ENCODE peak calls at places on chromosomes 13 and 19, in ten cellular contexts. Z is heart right ventricle; K is sciatic nerve; U is activated T-cell treated with anti-CD3 and anti-CD28 coated beads, Interleukin-2, amount 50 U/mL, for 4 hours; L is B cell; I is left lung; G is GM12878; H is omental fat pad; T is stimulated activated effector memory CD8-positive, alpha-beta T cell treated with anti-CD3 and anti-CD28 coated beads, Interleukin-12 subunit alpha, Interleukin-12 subunit beta, amount 100 ng/mL, for 72 hours; N is activated CD8-positive, alpha-beta T cell treated with anti-CD3 and anti-CD28 coated beads for 36 hours. E is an unnamed sample.

GRCh38 chr19:45097776-45098520 is 5.0 kb downstream of the PPP1R37 start:
- ATAC-seq in Z (peak), K (peak), U (no peak), L (no peak), I (peak), G (no peak), H (peak), T (no peak), N (no peak), E (no peak)

GRCh38 chr19:38669532-38669931 is 22.1 kb downstream of the ACTN4 start:
- ATAC-seq in Z (no peak), K (no peak), U (peak), L (no peak), I (no peak), G (no peak), H (no peak), T (peak), N (no peak), E (peak)

GRCh38 chr13:31225998-31226675 is 26.4 kb downstream of the B3GLCT start:
- ATAC-seq in Z (peak), K (no peak), U (no peak), L (no peak), I (no peak), G (no peak), H (no peak), T (no peak), N (no peak), E (no peak)

GRCh38 chr19:16198363-16198636 is 589 bp downstream of the AP1M1 start:
- ATAC-seq in Z (no peak), K (no peak), U (no peak), L (no peak), I (peak), G (peak), H (no peak), T (no peak), N (no peak), E (no peak)

GRCh38 chr19:13078897-13079541 is 23.6 kb downstream of the LYL1 start:
- ATAC-seq in Z (peak), K (no peak), U (no peak), L (no peak), I (peak), G (no peak), H (peak), T (no peak), N (no peak), E (no peak)

GRCh38 chr13:39374741-39375189 is 228.2 kb downstream of the LHFPL6 start:
- ATAC-seq in Z (no peak), K (no peak), U (no peak), L (no peak), I (no peak), G (no peak), H (peak), T (no peak), N (no peak), E (no peak)

GRCh38 chr19:33902802-33903488 is 106.3 kb downstream of the KCTD15 start:
- ATAC-seq in Z (no peak), K (no peak), U (no peak), L (no peak), I (no peak), G (no peak), H (no peak), T (no peak), N (no peak), E (no peak)

GRCh38 chr13:62432295-62432694 is 1016.6 kb upstream of the PCDH20 start:
- ATAC-seq in Z (no peak), K (no peak), U (no peak), L (no peak), I (no peak), G (no peak), H (no peak), T (no peak), N (no peak), E (no peak)

GRCh38 chr13:31929031-31929770 is 102.4 kb upstream of the FRY start:
- ATAC-seq in Z (no peak), K (no peak), U (no peak), L (no peak), I (no peak), G (no peak), H (no peak), T (no peak), N (no peak), E (no peak)

GRCh38 chr19:9945319-9945966 is 9.1 kb upstream of the OLFM2 start:
- ATAC-seq in Z (peak), K (peak), U (no peak), L (no peak), I (peak), G (no peak), H (peak), T (no peak), N (no peak), E (peak)

GRCh38 chr19:34996978-34997640 is 3.0 kb upstream of the GRAMD1A start:
- ATAC-seq in Z (no peak), K (no peak), U (no peak), L (no peak), I (no peak), G (no peak), H (no peak), T (no peak), N (no peak), E (no peak)

GRCh38 chr19:10587022-10587838 is at the start of gene AP1M2:
- ATAC-seq in Z (no peak), K (no peak), U (no peak), L (no peak), I (peak), G (no peak), H (no peak), T (no peak), N (no peak), E (no peak)

GRCh38 chr19:36417752-36418286 is 625 bp downstream of the ZFP82 start:
- ATAC-seq in Z (peak), K (no peak), U (no peak), L (no peak), I (no peak), G (peak), H (no peak), T (no peak), N (no peak), E (peak)

GRCh38 chr13:44422755-44423643 is 49.4 kb downstream of the SERP2 start:
- ATAC-seq in Z (peak), K (no peak), U (peak), L (no peak), I (no peak), G (no peak), H (no peak), T (peak), N (no peak), E (peak)

E was measured in activated T-helper 17 cell treated with anti-CD3 and anti-CD28 coated beads, Interleukin-2, amount 50 U/mL, for 72 hours.